ENCODE peak calls at places on chromosomes 6 and 20, in four cellular contexts. One of them, this sample, is unnamed.

GRCh38 chr20:19995220-19995863 is 21.8 kb upstream of the NAA20 start:
- DNase-seq in BE2C: peak; percentile 28
- DNase-seq in mammary epithelial cell: no peak
- DNase-seq in heart right ventricle: peak; percentile 47
- DNase-seq in this sample: peak; percentile 74

GRCh38 chr20:45320948-45321595 is 13.0 kb upstream of the MATN4 start:
- DNase-seq in BE2C: no peak
- DNase-seq in mammary epithelial cell: no peak
- DNase-seq in heart right ventricle: no peak
- DNase-seq in this sample: no peak

GRCh38 chr6:151241853-151242252 is 2.1 kb downstream of the AKAP12 start:
- DNase-seq in BE2C: no peak
- DNase-seq in mammary epithelial cell: no peak
- DNase-seq in heart right ventricle: no peak
- DNase-seq in this sample: peak; percentile 47

GRCh38 chr20:59648720-59649119 is 44.4 kb downstream of the PHACTR3 start:
- DNase-seq in BE2C: no peak
- DNase-seq in mammary epithelial cell: no peak
- DNase-seq in heart right ventricle: no peak
- DNase-seq in this sample: no peak

GRCh38 chr6:28985396-28986164 is 19.5 kb downstream of the ZNF311 start:
- DNase-seq in BE2C: peak; percentile 90
- DNase-seq in mammary epithelial cell: peak; percentile 97
- DNase-seq in heart right ventricle: peak; percentile 89
- DNase-seq in this sample: peak; percentile 97

GRCh38 chr6:88983532-88983931 is 20.1 kb upstream of the RNGTT start:
- DNase-seq in BE2C: peak; percentile 49
- DNase-seq in mammary epithelial cell: peak; percentile 19
- DNase-seq in heart right ventricle: no peak
- DNase-seq in this sample: peak; percentile 45

GRCh38 chr6:15462717-15463525 is 199.9 kb downstream of the DTNBP1 start:
- DNase-seq in BE2C: no peak
- DNase-seq in mammary epithelial cell: no peak
- DNase-seq in heart right ventricle: no peak
- DNase-seq in this sample: no peak

GRCh38 chr6:11848852-11849731 is 70.5 kb upstream of the ADTRP start:
- DNase-seq in BE2C: no peak
- DNase-seq in mammary epithelial cell: peak; percentile 35
- DNase-seq in heart right ventricle: no peak
- DNase-seq in this sample: peak; percentile 75

GRCh38 chr6:56540950-56541600 is 101.6 kb downstream of the DST start:
- DNase-seq in BE2C: no peak
- DNase-seq in mammary epithelial cell: no peak
- DNase-seq in heart right ventricle: no peak
- DNase-seq in this sample: no peak

GRCh38 chr20:11786108-11786507 is 131.6 kb upstream of the BTBD3 start:
- DNase-seq in BE2C: no peak
- DNase-seq in mammary epithelial cell: no peak
- DNase-seq in heart right ventricle: no peak
- DNase-seq in this sample: no peak

GRCh38 chr6:11865926-11866325 is 87.3 kb upstream of the ADTRP start:
- DNase-seq in BE2C: no peak
- DNase-seq in mammary epithelial cell: no peak
- DNase-seq in heart right ventricle: no peak
- DNase-seq in this sample: peak; percentile 41

GRCh38 chr6:44177691-44178423 is 19.2 kb downstream of the CAPN11 start:
- DNase-seq in BE2C: no peak
- DNase-seq in mammary epithelial cell: peak; percentile 56
- DNase-seq in heart right ventricle: peak; percentile 78
- DNase-seq in this sample: peak; percentile 29

GRCh38 chr6:125153541-125154183 is at the start of gene TPD52L1:
- DNase-seq in BE2C: peak; percentile 79
- DNase-seq in mammary epithelial cell: peak; percentile 74
- DNase-seq in heart right ventricle: peak; percentile 81
- DNase-seq in this sample: peak; percentile 67

GRCh38 chr6:25456249-25456648 is 177.1 kb downstream of the CARMIL1 start:
- DNase-seq in BE2C: no peak
- DNase-seq in mammary epithelial cell: no peak
- DNase-seq in heart right ventricle: no peak
- DNase-seq in this sample: no peak

GRCh38 chr6:166779381-166779780 is 152.3 kb upstream of the RPS6KA2 start:
- DNase-seq in BE2C: no peak
- DNase-seq in mammary epithelial cell: no peak
- DNase-seq in heart right ventricle: no peak
- DNase-seq in this sample: no peak

GRCh38 chr20:3103369-3104032 is 19.0 kb upstream of the AVP start:
- DNase-seq in BE2C: no peak
- DNase-seq in mammary epithelial cell: no peak
- DNase-seq in heart right ventricle: no peak
- DNase-seq in this sample: no peak

GRCh38 chr6:12371151-12371550 is 81.0 kb downstream of the EDN1 start:
- DNase-seq in BE2C: no peak
- DNase-seq in mammary epithelial cell: peak; percentile 40
- DNase-seq in heart right ventricle: no peak
- DNase-seq in this sample: no peak

GRCh38 chr6:125273965-125274364 is 27.8 kb downstream of the HDDC2 start:
- DNase-seq in BE2C: peak; percentile 51
- DNase-seq in mammary epithelial cell: peak; percentile 92
- DNase-seq in heart right ventricle: peak; percentile 36
- DNase-seq in this sample: peak; percentile 67

GRCh38 chr20:35618372-35619131 is 2.9 kb downstream of the SPAG4 start:
- DNase-seq in BE2C: peak; percentile 31
- DNase-seq in mammary epithelial cell: peak; percentile 42
- DNase-seq in heart right ventricle: no peak
- DNase-seq in this sample: peak; percentile 34

GRCh38 chr6:75604294-75604693 is 2.6 kb downstream of the SENP6 start:
- DNase-seq in BE2C: no peak
- DNase-seq in mammary epithelial cell: no peak
- DNase-seq in heart right ventricle: no peak
- DNase-seq in this sample: no peak

GRCh38 chr6:163419413-163420314 is 5.1 kb downstream of the QKI start:
- DNase-seq in BE2C: no peak
- DNase-seq in mammary epithelial cell: no peak
- DNase-seq in heart right ventricle: no peak
- DNase-seq in this sample: peak; percentile 74

GRCh38 chr6:29593199-29593598 is 8.3 kb downstream of the OR2H2 start:
- DNase-seq in BE2C: no peak
- DNase-seq in mammary epithelial cell: no peak
- DNase-seq in heart right ventricle: no peak
- DNase-seq in this sample: no peak

GRCh38 chr6:31901415-31901952 is 402 bp downstream of the ZBTB12 start:
- DNase-seq in BE2C: peak; percentile 42
- DNase-seq in mammary epithelial cell: no peak
- DNase-seq in heart right ventricle: peak; percentile 69
- DNase-seq in this sample: peak; percentile 37

GRCh38 chr6:28673800-28674671 is 148.4 kb downstream of the GPX5 start:
- DNase-seq in BE2C: peak; percentile 71
- DNase-seq in mammary epithelial cell: peak; percentile 83
- DNase-seq in heart right ventricle: no peak
- DNase-seq in this sample: peak; percentile 71

GRCh38 chr6:116969211-116969863 is 92.3 kb downstream of the RFX6 start:
- DNase-seq in BE2C: peak; percentile 36
- DNase-seq in mammary epithelial cell: peak; percentile 25
- DNase-seq in heart right ventricle: peak; percentile 11
- DNase-seq in this sample: peak; percentile 50

GRCh38 chr6:136873733-136874132 is 48.4 kb upstream of the SLC35D3 start:
- DNase-seq in BE2C: no peak
- DNase-seq in mammary epithelial cell: no peak
- DNase-seq in heart right ventricle: no peak
- DNase-seq in this sample: peak; percentile 32

GRCh38 chr6:129312865-129313264 is 397.1 kb downstream of the ARHGAP18 start:
- DNase-seq in BE2C: no peak
- DNase-seq in mammary epithelial cell: peak; percentile 32
- DNase-seq in heart right ventricle: peak; percentile 17
- DNase-seq in this sample: peak; percentile 75

GRCh38 chr6:158666637-158667359 is 16.9 kb downstream of the SYTL3 start:
- DNase-seq in BE2C: no peak
- DNase-seq in mammary epithelial cell: no peak
- DNase-seq in heart right ventricle: no peak
- DNase-seq in this sample: peak; percentile 59

GRCh38 chr6:170221753-170222400 is 69.0 kb downstream of the DLL1 start:
- DNase-seq in BE2C: no peak
- DNase-seq in mammary epithelial cell: no peak
- DNase-seq in heart right ventricle: peak; percentile 2
- DNase-seq in this sample: no peak

GRCh38 chr20:22619272-22619671 is 34.9 kb upstream of the FOXA2 start:
- DNase-seq in BE2C: no peak
- DNase-seq in mammary epithelial cell: no peak
- DNase-seq in heart right ventricle: no peak
- DNase-seq in this sample: no peak

GRCh38 chr6:116876635-116877611 is at the start of gene RFX6:
- DNase-seq in BE2C: no peak
- DNase-seq in mammary epithelial cell: no peak
- DNase-seq in heart right ventricle: no peak
- DNase-seq in this sample: no peak

DNA sequence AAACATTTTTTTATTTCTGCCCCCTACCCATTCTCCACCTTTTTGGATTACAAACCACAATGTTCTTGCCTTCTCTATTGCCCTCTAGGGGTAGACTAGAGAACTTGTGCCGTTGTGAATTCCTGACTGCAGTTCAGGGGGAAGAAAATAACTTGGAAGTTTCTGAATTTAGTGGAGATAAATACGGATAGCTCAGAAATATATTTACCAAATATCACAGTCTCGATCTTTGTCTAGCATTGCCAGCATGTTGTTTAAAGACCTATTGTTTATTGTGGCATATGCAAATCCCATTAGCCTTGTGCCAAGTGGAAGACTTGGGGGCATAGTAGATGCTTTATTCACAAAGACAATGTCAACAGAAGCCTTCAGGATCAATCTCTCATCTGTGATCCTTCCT is 154.1 kb upstream of the MMS22L start:
- DNase-seq in BE2C: no peak
- DNase-seq in mammary epithelial cell: peak; percentile 7
- DNase-seq in heart right ventricle: no peak
- DNase-seq in this sample: peak; percentile 22
- TF ChIP-seq CTCF in BE2C: peak; percentile 93
- TF ChIP-seq CTCF in mammary epithelial cell: peak; percentile 93
- TF ChIP-seq CTCF in heart right ventricle: peak; percentile 20
- TF ChIP-seq CTCF in this sample: peak; percentile 89

GRCh38 chr20:833450-834150 is at the start of gene FAM110A:
- DNase-seq in BE2C: peak; percentile 92
- DNase-seq in mammary epithelial cell: peak; percentile 95
- DNase-seq in heart right ventricle: peak; percentile 98
- DNase-seq in this sample: peak; percentile 95
- TF ChIP-seq CTCF in BE2C: no peak
- TF ChIP-seq CTCF in mammary epithelial cell: no peak
- TF ChIP-seq CTCF in heart right ventricle: no peak
- TF ChIP-seq CTCF in this sample: no peak

DNA sequence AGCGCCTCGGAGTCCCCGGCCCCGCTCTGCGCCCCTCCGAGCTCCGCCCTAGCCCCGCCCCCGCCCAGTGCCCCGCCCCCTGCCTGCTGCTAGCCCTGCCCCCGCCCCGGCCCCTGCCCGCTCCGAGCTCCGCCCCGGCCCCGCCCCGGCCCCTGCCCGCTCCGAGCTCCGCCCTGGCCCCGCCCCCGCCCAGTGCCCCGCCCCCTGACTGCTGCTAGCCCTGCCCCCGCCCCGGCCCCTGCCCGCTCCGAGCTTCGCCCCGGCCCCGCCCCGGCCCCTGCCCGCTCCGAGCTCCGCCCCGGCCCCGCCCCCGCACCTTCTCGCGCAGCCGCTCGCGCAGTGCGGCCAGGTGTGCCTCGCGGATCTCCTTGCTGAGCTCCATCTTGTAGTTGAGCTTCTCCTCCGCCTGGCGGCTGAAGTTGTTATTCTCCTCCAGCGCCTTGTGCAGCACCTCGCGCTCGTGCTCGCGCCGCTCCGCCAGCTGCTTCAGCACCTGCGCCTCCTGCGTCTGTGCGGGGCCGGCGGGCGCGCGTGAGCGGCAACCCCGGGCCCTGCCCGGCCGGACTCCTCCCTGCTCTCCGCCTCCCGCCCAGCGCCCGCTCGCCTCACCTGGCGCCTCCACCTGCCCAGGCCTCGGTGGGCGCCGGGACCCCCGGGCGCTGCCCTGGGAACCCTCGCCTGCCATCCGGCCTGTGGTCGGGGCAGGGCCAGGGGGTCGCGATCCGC is 11.3 kb downstream of the STMN3 start:
- DNase-seq in BE2C: peak; percentile 93
- DNase-seq in mammary epithelial cell: peak; percentile 91
- DNase-seq in heart right ventricle: peak; percentile 86
- DNase-seq in this sample: peak; percentile 67
- TF ChIP-seq CTCF in BE2C: peak; percentile 40
- TF ChIP-seq CTCF in mammary epithelial cell: peak; percentile 29
- TF ChIP-seq CTCF in heart right ventricle: no peak
- TF ChIP-seq CTCF in this sample: peak; percentile 25

DNA sequence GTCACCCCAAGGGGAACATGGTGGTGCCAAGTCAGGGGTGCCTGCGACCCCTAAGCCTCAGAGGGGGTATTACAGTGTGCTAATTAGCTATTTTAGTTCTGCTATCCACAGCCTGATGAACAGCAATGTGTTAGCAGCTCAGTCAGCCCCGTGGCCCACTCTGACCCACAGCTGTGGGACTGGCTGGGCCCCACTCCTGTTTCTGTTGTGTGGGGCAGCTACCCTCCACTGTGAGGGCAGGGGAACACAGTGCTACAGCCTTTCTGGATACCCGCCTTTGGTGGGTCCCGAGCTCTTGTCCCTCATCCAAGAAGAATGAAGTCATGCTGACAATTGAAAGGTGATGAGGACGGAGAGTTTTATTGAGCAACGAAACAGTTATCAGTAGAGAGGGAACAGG is 152.5 kb upstream of the GGTLC1 start:
- DNase-seq in BE2C: no peak
- DNase-seq in mammary epithelial cell: no peak
- DNase-seq in heart right ventricle: no peak
- DNase-seq in this sample: no peak
- TF ChIP-seq CTCF in BE2C: no peak
- TF ChIP-seq CTCF in mammary epithelial cell: no peak
- TF ChIP-seq CTCF in heart right ventricle: no peak
- TF ChIP-seq CTCF in this sample: no peak

GRCh38 chr6:118249680-118250079 is 298.4 kb upstream of the PLN start:
- DNase-seq in BE2C: no peak
- DNase-seq in mammary epithelial cell: no peak
- DNase-seq in heart right ventricle: no peak
- DNase-seq in this sample: no peak

GRCh38 chr6:118252474-118252873 is 295.6 kb upstream of the PLN start:
- DNase-seq in BE2C: no peak
- DNase-seq in mammary epithelial cell: no peak
- DNase-seq in heart right ventricle: no peak
- DNase-seq in this sample: no peak
- TF ChIP-seq CTCF in BE2C: peak; percentile 13
- TF ChIP-seq CTCF in mammary epithelial cell: no peak
- TF ChIP-seq CTCF in heart right ventricle: no peak
- TF ChIP-seq CTCF in this sample: no peak